ENCODE peak calls at places on chromosomes 12 and 14, in four cellular contexts. B is MCF 10A, G is B cell, V is cardiac fibroblast. Z is an unnamed sample.

GRCh38 chr14:20848955-20849570 is 42.1 kb upstream of the RNASE3 start:
- DNase-seq in V (no peak), B (no peak), G (no peak), Z (no peak)

GRCh38 chr12:11794751-11795150 is 145.3 kb downstream of the ETV6 start:
- DNase-seq in B (no peak), V (no peak), G (no peak), Z (no peak)

GRCh38 chr12:49635656-49636055 is 12.3 kb downstream of the PRPF40B start:
- DNase-seq in G (no peak), B (no peak), V (no peak), Z (no peak)

GRCh38 chr14:88488897-88489296 is 65.9 kb downstream of the PTPN21 start:
- DNase-seq in G (no peak), B (no peak), V (no peak), Z (no peak)

GRCh38 chr14:51596473-51596870 is 55.2 kb upstream of the FRMD6 start:
- DNase-seq in V (no peak), G (no peak), B (no peak), Z (no peak)

GRCh38 chr12:127125607-127126259 is 1141.2 kb upstream of the TMEM132C start:
- DNase-seq in G (no peak), V (peak; percentile 30), B (peak; percentile 98), Z (peak; percentile 18)

GRCh38 chr12:124379938-124380754 is 85.3 kb downstream of the RFLNA start:
- DNase-seq in B (peak; percentile 75), V (peak; percentile 93), G (no peak), Z (no peak)

GRCh38 chr12:43416981-43417380 is 135.0 kb downstream of the ADAMTS20 start:
- DNase-seq in G (no peak), B (no peak), V (no peak), Z (no peak)

GRCh38 chr12:116143883-116144266 is 133.6 kb downstream of the MED13L start:
- DNase-seq in V (peak; percentile 66), G (no peak), B (no peak), Z (no peak)

GRCh38 chr12:103046154-103046553 is 88.7 kb downstream of the ASCL1 start:
- DNase-seq in B (no peak), G (no peak), V (no peak), Z (no peak)

GRCh38 chr12:3200032-3200617 is 122.9 kb downstream of the TSPAN9 start:
- DNase-seq in B (no peak), G (peak; percentile 51), V (peak; percentile 44), Z (no peak)

GRCh38 chr14:23066368-23066767 is 9.0 kb upstream of the CDH24 start:
- DNase-seq in V (no peak), B (no peak), G (no peak), Z (no peak)

GRCh38 chr12:49187184-49187583 is 1.7 kb downstream of the TUBA1A start:
- DNase-seq in B (no peak), V (peak; percentile 63), G (no peak), Z (no peak)

GRCh38 chr12:38124247-38125012 is 192.1 kb upstream of the ALG10B start:
- DNase-seq in B (no peak), V (no peak), G (no peak), Z (no peak)

GRCh38 chr12:69284131-69284530 is 44.8 kb downstream of the CPSF6 start:
- DNase-seq in V (peak; percentile 84), G (peak; percentile 5), B (peak; percentile 80), Z (no peak)

GRCh38 chr12:65533177-65533883 is 254.8 kb downstream of the MSRB3 start:
- DNase-seq in V (no peak), G (no peak), B (peak; percentile 18), Z (no peak)

GRCh38 chr14:80809663-80810062 is 131.9 kb downstream of the CEP128 start:
- DNase-seq in G (no peak), V (no peak), B (no peak), Z (no peak)

GRCh38 chr12:466762-467161 is 7.0 kb downstream of the B4GALNT3 start:
- DNase-seq in G (no peak), V (no peak), B (no peak), Z (no peak)

GRCh38 chr12:122827258-122827657 is 8.0 kb upstream of the HIP1R start:
- DNase-seq in V (no peak), B (no peak), G (no peak), Z (no peak)

GRCh38 chr12:101459642-101460346 is 15.3 kb upstream of the SPIC start:
- DNase-seq in B (peak; percentile 74), V (no peak), G (no peak), Z (no peak)

GRCh38 chr14:60753264-60754126 is 18.9 kb downstream of the MNAT1 start:
- DNase-seq in B (no peak), G (peak; percentile 30), V (peak; percentile 10), Z (peak; percentile 68)

GRCh38 chr12:72570601-72571000 is 298.4 kb downstream of the TRHDE start:
- DNase-seq in V (no peak), B (no peak), G (no peak), Z (no peak)

GRCh38 chr12:76519538-76519937 is 40.0 kb downstream of the OSBPL8 start:
- DNase-seq in B (peak; percentile 4), V (no peak), G (no peak), Z (no peak)

GRCh38 chr12:28899951-28900350 is 249.1 kb upstream of the FAR2 start:
- DNase-seq in V (peak; percentile 35), G (no peak), B (peak; percentile 5), Z (no peak)

GRCh38 chr14:72818998-72819397 is 74.9 kb downstream of the DPF3 start:
- DNase-seq in G (no peak), B (no peak), V (no peak), Z (no peak)

GRCh38 chr12:69575346-69575745 is 9.9 kb upstream of the CCT2 start:
- DNase-seq in V (no peak), B (no peak), G (no peak), Z (no peak)

GRCh38 chr12:75548879-75549278 is 37.5 kb upstream of the KRR1 start:
- DNase-seq in G (no peak), B (no peak), V (no peak), Z (no peak)

GRCh38 chr14:85191986-85192385 is 338.0 kb upstream of the FLRT2 start:
- DNase-seq in B (peak; percentile 30), V (no peak), G (no peak), Z (no peak)

GRCh38 chr14:87461704-87462103 is 531.3 kb downstream of the GALC start:
- DNase-seq in G (no peak), B (no peak), V (no peak), Z (no peak)

GRCh38 chr12:132754555-132754954 is 7.1 kb downstream of the ANKLE2 start:
- DNase-seq in B (no peak), V (no peak), G (no peak), Z (no peak)
- TF ChIP-seq CTCF in B (no peak), V (no peak), G (no peak), Z (no peak)

GRCh38 chr14:102672410-102672960 is 80.0 kb downstream of the RCOR1 start:
- DNase-seq in V (no peak), B (no peak), G (no peak), Z (no peak)
- TF ChIP-seq CTCF in V (peak; percentile 6), B (no peak), G (no peak), Z (no peak)

DNA sequence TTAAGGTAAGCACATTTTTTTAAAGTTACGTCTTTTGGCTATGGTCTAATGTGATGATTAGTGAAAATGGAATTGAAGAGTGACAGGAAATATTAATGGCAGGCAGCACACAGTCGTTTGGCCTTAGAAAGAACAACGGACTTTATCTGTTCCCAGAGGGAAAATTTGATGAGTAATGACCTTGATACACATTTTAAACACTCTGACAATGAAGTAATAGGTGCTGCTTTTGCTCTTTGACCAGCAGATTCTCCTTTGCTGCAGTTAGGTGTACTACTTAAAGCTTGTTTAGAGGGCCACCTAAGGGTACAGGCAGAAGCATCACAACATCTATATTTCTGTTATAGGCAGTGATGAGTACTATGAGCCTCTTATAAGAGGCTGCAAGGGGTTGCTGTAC is 27.1 kb upstream of the RNU6-8 start:
- DNase-seq in G (no peak), V (peak; percentile 3), B (peak; percentile 27), Z (no peak)
- TF ChIP-seq CTCF in G (no peak), V (peak; percentile 3), B (no peak), Z (no peak)

DNA sequence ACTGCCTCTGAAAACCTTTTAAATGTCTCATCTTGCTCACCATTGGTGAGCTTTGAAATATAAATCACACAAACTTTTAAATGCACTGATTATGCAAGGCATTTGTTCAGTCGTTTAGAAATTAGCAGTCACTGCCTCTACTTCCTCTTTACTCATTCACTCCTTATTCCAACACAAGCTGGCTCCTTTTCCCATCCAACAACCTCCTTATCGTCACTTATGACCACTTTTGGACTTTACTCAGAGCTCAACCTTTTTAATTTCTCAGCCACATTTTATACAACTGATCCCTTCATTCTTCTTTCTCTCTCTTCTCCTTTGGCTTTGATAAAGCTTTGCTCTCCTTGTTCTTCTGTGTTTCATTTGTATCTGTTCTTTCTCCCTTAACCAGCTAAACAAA is 126.4 kb upstream of the PLEKHA5 start:
- DNase-seq in G (no peak), B (no peak), V (peak; percentile 19), Z (no peak)
- TF ChIP-seq CTCF in G (no peak), B (no peak), V (no peak), Z (no peak)

GRCh38 chr14:78170203-78170602 is at the start of gene NRXN3:
- DNase-seq in B (no peak), V (no peak), G (no peak), Z (no peak)
- TF ChIP-seq CTCF in B (no peak), V (no peak), G (no peak), Z (no peak)

GRCh38 chr12:27840229-27840999 is 60.4 kb upstream of the MANSC4 start:
- DNase-seq in B (peak; percentile 7), G (no peak), V (peak; percentile 35), Z (no peak)
- TF ChIP-seq CTCF in B (peak; percentile 37), G (no peak), V (peak; percentile 55), Z (peak; percentile 20)

GRCh38 chr14:32998433-32998832 is 59.8 kb downstream of the NPAS3 start:
- DNase-seq in G (no peak), B (peak; percentile 35), V (peak; percentile 42), Z (no peak)
- TF ChIP-seq CTCF in G (no peak), B (peak; percentile 38), V (peak; percentile 69), Z (peak; percentile 7)

DNA sequence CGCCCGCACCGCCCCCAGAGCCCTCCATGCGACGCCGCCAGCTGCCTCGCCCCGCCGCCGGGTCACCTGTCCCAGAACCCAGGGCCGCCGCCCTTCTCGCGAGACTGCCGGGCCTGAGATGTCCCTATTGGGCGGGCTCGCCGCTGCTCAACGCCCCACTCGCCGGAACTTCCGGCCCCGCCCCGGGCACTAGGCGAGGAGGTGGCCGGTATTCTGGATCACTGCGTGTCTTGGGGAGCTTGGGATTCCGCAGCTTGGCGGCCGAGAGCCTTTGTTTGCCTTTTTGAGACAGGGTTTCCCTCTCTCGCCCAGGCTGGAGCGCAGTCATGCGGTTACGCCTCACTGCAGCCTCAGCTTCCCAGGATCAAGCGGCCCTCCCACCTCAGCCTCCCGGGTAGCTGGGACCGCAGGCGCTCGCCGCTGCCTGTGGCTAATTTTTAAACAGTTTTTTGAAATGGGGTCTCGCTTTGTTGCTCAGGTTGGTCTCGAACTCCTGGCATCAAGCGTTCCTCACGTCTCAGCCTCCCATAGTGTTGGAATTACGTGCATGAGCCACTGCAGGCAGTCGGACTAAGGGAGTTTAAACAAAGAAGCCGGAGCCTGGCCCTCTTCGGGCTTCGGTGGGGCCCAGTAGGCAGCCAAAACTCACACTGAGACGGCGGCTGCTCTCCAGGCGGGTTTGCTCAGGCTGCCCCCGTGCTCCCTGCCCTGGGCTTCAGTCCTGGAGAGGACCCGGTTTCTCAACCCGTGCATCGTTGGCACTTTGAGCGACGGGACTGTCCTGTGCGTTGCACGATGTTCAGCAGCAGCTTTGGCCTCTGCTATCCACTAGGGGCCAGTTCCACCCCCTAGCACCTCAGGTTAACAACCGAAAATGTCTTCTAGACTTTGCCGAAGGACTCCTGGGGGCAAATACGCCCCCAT is at the start of gene SLC15A4:
- DNase-seq in B (peak; percentile 94), G (peak; percentile 99), V (peak; percentile 93), Z (peak; percentile 94)
- TF ChIP-seq CTCF in B (no peak), G (no peak), V (peak; percentile 36), Z (peak; percentile 39)

Z was measured in GM06990.